ENCODE peak calls at places on chromosomes 16 and 17, in four cellular contexts. H, R, J and X are unnamed samples.

GRCh38 chr17:12547829-12548228 is 117.9 kb upstream of the MYOCD start:
- DNase-seq in H (no peak), R (no peak), J (no peak), X (no peak)

GRCh38 chr17:72376486-72377345 is 255.9 kb downstream of the SOX9 start:
- DNase-seq in R (peak), J (peak), H (no peak), X (no peak)

GRCh38 chr17:46832945-46833839 is 14.7 kb upstream of the WNT3 start:
- DNase-seq in H (no peak), R (peak), J (no peak), X (no peak)

GRCh38 chr16:50719401-50720337 is 22.2 kb upstream of the CYLD start:
- DNase-seq in J (no peak), H (no peak), R (no peak), X (no peak)

GRCh38 chr17:33686171-33686570 is 393.1 kb upstream of the ASIC2 start:
- DNase-seq in H (no peak), J (peak), R (peak), X (no peak)

GRCh38 chr16:81480856-81481821 is 36.5 kb downstream of the CMIP start:
- DNase-seq in H (no peak), R (peak), J (peak), X (no peak)

GRCh38 chr16:1335996-1336395 is 2.6 kb downstream of the BAIAP3 start:
- DNase-seq in R (no peak), H (no peak), J (no peak), X (no peak)

GRCh38 chr16:79211581-79211980 is 389.0 kb downstream of the MAF start:
- DNase-seq in J (no peak), R (no peak), H (no peak), X (no peak)

GRCh38 chr17:74798239-74798707 is 22.1 kb upstream of the NAT9 start:
- DNase-seq in H (no peak), J (no peak), R (peak), X (peak)

GRCh38 chr17:48427598-48427997 is 2.4 kb downstream of the SKAP1 start:
- DNase-seq in H (peak), J (peak), R (no peak), X (no peak)

GRCh38 chr17:78013683-78014467 is 55.4 kb downstream of the TNRC6C start:
- DNase-seq in H (peak), R (peak), J (peak), X (peak)

GRCh38 chr17:44464037-44464436 is 39.2 kb downstream of the GPATCH8 start:
- DNase-seq in R (peak), H (no peak), J (no peak), X (no peak)

GRCh38 chr16:57532251-57532625 is 4.1 kb downstream of the CCDC102A start:
- DNase-seq in R (no peak), H (no peak), J (peak), X (no peak)

GRCh38 chr17:81064746-81065475 is 30.0 kb downstream of the BAIAP2 start:
- DNase-seq in R (peak), H (no peak), J (no peak), X (peak)

GRCh38 chr17:22310717-22311686 is 618.7 kb downstream of the KCNJ18 start:
- DNase-seq in J (peak), R (no peak), H (no peak), X (no peak)

GRCh38 chr16:29927523-29927905 is 1.5 kb upstream of the KCTD13 start:
- DNase-seq in R (no peak), H (no peak), J (no peak), X (no peak)

GRCh38 chr16:15548482-15548891 is 94.5 kb downstream of the MARF1 start:
- DNase-seq in R (no peak), H (no peak), J (no peak), X (no peak)

GRCh38 chr17:68288804-68289203 is 2.1 kb downstream of the SLC16A6 start:
- DNase-seq in H (no peak), J (peak), R (no peak), X (no peak)

GRCh38 chr17:48612854-48613691 is 2.0 kb downstream of the HOXB8 start:
- DNase-seq in R (no peak), H (no peak), J (peak), X (no peak)

GRCh38 chr17:2412561-2413021 is 11.7 kb upstream of the MNT start:
- DNase-seq in J (no peak), H (no peak), R (no peak), X (no peak)

GRCh38 chr17:30957741-30958140 is 13.1 kb upstream of the RNF135 start:
- DNase-seq in J (no peak), R (no peak), H (no peak), X (no peak)

GRCh38 chr16:65126845-65127624 is 5.2 kb upstream of the CDH11 start:
- DNase-seq in R (no peak), J (no peak), H (no peak), X (no peak)

GRCh38 chr17:45269912-45270311 is 8.0 kb upstream of the SPATA32 start:
- DNase-seq in J (no peak), H (no peak), R (no peak), X (no peak)

GRCh38 chr16:68236804-68237242 is 896 bp upstream of the ESRP2 start:
- DNase-seq in H (no peak), J (peak), R (peak), X (no peak)

GRCh38 chr17:77862890-77863813 is 95.4 kb upstream of the TNRC6C start:
- DNase-seq in J (no peak), R (no peak), H (no peak), X (no peak)

GRCh38 chr16:64738321-64738960 is 383.4 kb downstream of the CDH11 start:
- DNase-seq in H (no peak), J (no peak), R (peak), X (peak)

GRCh38 chr17:65564793-65565192 is 3.3 kb upstream of the AXIN2 start:
- DNase-seq in H (no peak), R (no peak), J (peak), X (no peak)

GRCh38 chr16:86630471-86630870 is 52.1 kb downstream of the FOXL1 start:
- DNase-seq in R (peak), J (no peak), H (no peak), X (no peak)

GRCh38 chr16:1089439-1089821 is 6.6 kb downstream of the C1QTNF8 start:
- DNase-seq in H (no peak), R (no peak), J (no peak), X (no peak)

GRCh38 chr17:50331085-50331791 is 14.7 kb upstream of the XYLT2 start:
- DNase-seq in H (no peak), R (peak), J (no peak), X (peak)

GRCh38 chr17:42378597-42379594 is 9.3 kb downstream of the STAT3 start:
- DNase-seq in H (no peak), R (peak), J (peak), X (no peak)

GRCh38 chr17:80526116-80526910 is 18.3 kb upstream of the RPTOR start:
- DNase-seq in R (no peak), H (no peak), J (no peak), X (no peak)

GRCh38 chr17:81549826-81550225 is 2.3 kb downstream of the FAAP100 start:
- DNase-seq in H (no peak), R (no peak), J (no peak), X (no peak)

GRCh38 chr16:69260506-69260905 is 50.6 kb upstream of the VPS4A start:
- DNase-seq in J (no peak), H (no peak), R (no peak), X (no peak)

GRCh38 chr17:61488878-61489718 is 36.9 kb downstream of the TBX4 start:
- DNase-seq in H (no peak), J (no peak), R (no peak), X (no peak)

GRCh38 chr16:14539631-14540030 is 90.4 kb downstream of the PARN start:
- DNase-seq in R (no peak), H (no peak), J (no peak), X (no peak)

GRCh38 chr17:16987830-16988601 is 16.1 kb upstream of the TNFRSF13B start:
- DNase-seq in H (no peak), J (no peak), R (peak), X (peak)

GRCh38 chr16:57038151-57038550 is 48.8 kb downstream of the NLRC5 start:
- DNase-seq in H (no peak), J (no peak), R (peak), X (no peak)

GRCh38 chr16:25007284-25007984 is 7.7 kb downstream of the ARHGAP17 start:
- DNase-seq in R (peak), J (no peak), H (no peak), X (no peak)

GRCh38 chr16:66342294-66342900 is 24.1 kb upstream of the CDH5 start:
- DNase-seq in J (peak), H (no peak), R (peak), X (no peak)